ENCODE peak calls at places on chromosomes 2 and 18, in seven cellular contexts. I is right atrium auricular region; L is HCT116; V is right lobe of liver; K is H1; R is T-helper 17 cell; X is effector memory CD4-positive, alpha-beta T cell. Q is an unnamed sample.
A peak's percentile ranks its signal among the peaks of the same experiment; 100 is the strongest.

GRCh38 chr18:79399275-79400081 is 3.7 kb downstream of the NFATC1 start:
- DNase-seq in I (no peak), R (no peak), V (peak; percentile 60), X (no peak), L (no peak), K (peak; percentile 61), Q (no peak)

GRCh38 chr2:3445891-3446290 is 66.4 kb downstream of the TRAPPC12 start:
- DNase-seq in L (no peak), R (no peak), X (no peak), I (no peak), V (no peak), K (peak; percentile 23), Q (no peak)

GRCh38 chr2:177265386-177265690 is 811 bp upstream of the NFE2L2 start:
- DNase-seq in L (no peak), K (no peak), V (no peak), R (no peak), I (no peak), X (peak; percentile 16), Q (peak; percentile 61)

GRCh38 chr2:119929537-119929936 is 83.3 kb upstream of the EPB41L5 start:
- DNase-seq in R (no peak), I (no peak), L (no peak), K (no peak), X (peak; percentile 4), V (no peak), Q (peak; percentile 94)

GRCh38 chr2:37324786-37325624 is at the start of gene PRKD3:
- DNase-seq in X (peak; percentile 45), K (peak; percentile 80), R (peak; percentile 61), L (peak; percentile 18), I (peak; percentile 66), V (peak; percentile 85), Q (peak; percentile 36)

GRCh38 chr2:19508-19907 is 26.8 kb downstream of the FAM110C start:
- DNase-seq in V (no peak), I (no peak), X (no peak), K (no peak), L (no peak), R (no peak), Q (no peak)

GRCh38 chr18:11154369-11154982 is 5.1 kb upstream of the PIEZO2 start:
- DNase-seq in I (no peak), K (no peak), V (no peak), R (no peak), X (no peak), L (peak; percentile 26), Q (peak; percentile 30)

GRCh38 chr2:135043345-135043744 is 3.9 kb downstream of the MAP3K19 start:
- DNase-seq in I (no peak), R (no peak), X (no peak), V (no peak), K (peak; percentile 54), L (no peak), Q (peak; percentile 39)

GRCh38 chr2:149388120-149388816 is 57.9 kb downstream of the LYPD6 start:
- DNase-seq in K (no peak), V (no peak), L (no peak), X (no peak), I (no peak), R (no peak), Q (no peak)

GRCh38 chr2:45010706-45011036 is 1.4 kb upstream of the SIX2 start:
- DNase-seq in V (no peak), R (no peak), I (no peak), X (no peak), K (no peak), L (no peak), Q (no peak)
- H3K9me3 ChIP-seq in V (no peaks in the 10 kb centered on the region), R (no peaks in the 10 kb centered on the region), I (no peaks in the 10 kb centered on the region), X (no peaks in the 10 kb centered on the region), K (no peaks in the 10 kb centered on the region), L (no peaks in the 10 kb centered on the region), Q (no peaks in the 10 kb centered on the region)

GRCh38 chr2:185511925-185512324 is 226.7 kb upstream of the FSIP2 start:
- DNase-seq in I (no peak), K (no peak), L (no peak), X (no peak), R (no peak), V (no peak), Q (no peak)
- H3K9me3 ChIP-seq in I (no peaks in the 10 kb centered on the region), K (peaks cover 23% of the 10 kb centered on the region), L (no peaks in the 10 kb centered on the region), X (no peaks in the 10 kb centered on the region), R (no peaks in the 10 kb centered on the region), V (peaks cover 4% of the 10 kb centered on the region), Q (peaks cover 22% of the 10 kb centered on the region)

GRCh38 chr18:13916559-13916958 is 1.2 kb upstream of the MC2R start:
- DNase-seq in R (no peak), I (no peak), L (no peak), V (no peak), K (peak; percentile 33), X (no peak), Q (no peak)

GRCh38 chr18:13914170-13914569 is 1.2 kb downstream of the MC2R start:
- DNase-seq in L (no peak), K (peak; percentile 40), R (no peak), I (no peak), X (no peak), V (no peak), Q (no peak)

GRCh38 chr18:13914756-13915155 is 580 bp downstream of the MC2R start:
- DNase-seq in X (no peak), R (no peak), V (no peak), K (peak; percentile 26), L (no peak), I (no peak), Q (no peak)

GRCh38 chr18:13915973-13916372 is 637 bp upstream of the MC2R start:
- DNase-seq in L (no peak), R (no peak), K (peak; percentile 29), V (no peak), X (no peak), I (no peak), Q (no peak)

DNA sequence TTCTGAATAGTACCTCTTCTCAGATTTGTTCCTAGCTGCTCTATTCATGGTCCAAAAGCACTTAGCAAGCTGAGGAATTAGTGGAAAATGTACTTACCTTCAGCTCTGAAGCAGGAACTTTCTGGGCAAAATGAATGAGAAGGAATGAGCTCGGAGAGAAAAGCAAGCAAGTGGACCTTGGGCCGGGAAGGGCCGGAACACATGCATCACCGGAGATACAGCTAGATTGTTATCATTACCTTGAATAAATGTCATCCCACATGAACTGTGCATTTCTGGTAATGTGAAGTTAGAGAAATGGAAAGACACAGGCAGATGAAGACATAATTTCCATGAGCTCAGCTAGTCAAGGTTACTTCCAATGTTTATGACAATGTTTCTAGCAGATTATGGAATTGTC is at the start of gene MC2R:
- DNase-seq in I (no peak), V (no peak), L (no peak), X (no peak), K (no peak), R (no peak), Q (no peak)
- H3K9me3 ChIP-seq in I (no peaks in the 10 kb centered on the region), V (no peaks in the 10 kb centered on the region), L (no peaks in the 10 kb centered on the region), X (no peaks in the 10 kb centered on the region), K (no peaks in the 10 kb centered on the region), R (no peaks in the 10 kb centered on the region), Q (no peaks in the 10 kb centered on the region)

GRCh38 chr2:176158855-176159677 is 2.0 kb downstream of the HOXD3 start:
- DNase-seq in K (no peak), I (no peak), V (no peak), X (no peak), L (no peak), R (no peak), Q (no peak)

GRCh38 chr2:176157499-176158305 is 595 bp downstream of the HOXD3 start:
- DNase-seq in X (no peak), V (no peak), L (no peak), R (no peak), K (peak; percentile 66), I (no peak), Q (no peak)

GRCh38 chr2:176159678-176160250 is 2.7 kb downstream of the HOXD3 start:
- DNase-seq in I (no peak), X (no peak), L (no peak), K (peak; percentile 68), R (no peak), V (no peak), Q (no peak)

GRCh38 chr2:176156959-176157498 is at the start of gene HOXD3:
- DNase-seq in I (no peak), L (no peak), V (no peak), K (no peak), X (no peak), R (no peak), Q (no peak)

DNA sequence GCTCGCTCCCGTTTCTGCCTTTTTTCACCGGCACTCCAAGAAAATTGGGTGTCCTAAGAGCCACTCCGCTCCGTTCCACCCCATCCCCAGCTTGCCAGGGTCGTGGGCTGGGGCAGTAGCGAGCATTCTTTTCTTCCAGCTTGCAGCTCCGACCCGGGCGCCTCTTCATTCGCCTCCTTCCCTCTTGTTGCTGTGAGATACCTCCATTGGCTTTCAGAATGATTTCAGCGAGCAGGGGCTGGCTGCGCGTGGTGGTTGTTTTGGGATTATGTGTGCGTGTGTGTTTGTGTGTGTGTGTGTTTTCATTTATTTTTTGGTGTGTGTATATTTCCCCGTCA is 1.2 kb downstream of the HOXD3 start:
- DNase-seq in K (no peak), I (no peak), V (no peak), X (no peak), R (no peak), L (no peak), Q (no peak)
- H3K9me3 ChIP-seq in K (no peaks in the 10 kb centered on the region), I (no peaks in the 10 kb centered on the region), V (no peaks in the 10 kb centered on the region), X (no peaks in the 10 kb centered on the region), R (peaks cover 4% of the 10 kb centered on the region), L (no peaks in the 10 kb centered on the region), Q (peaks cover 3% of the 10 kb centered on the region)

GRCh38 chr2:16212321-16212720 is 272.0 kb downstream of the MYCN start:
- DNase-seq in R (no peak), V (no peak), I (no peak), X (no peak), K (no peak), L (no peak), Q (no peak)
- H3K9me3 ChIP-seq in R (no peaks in the 10 kb centered on the region), V (no peaks in the 10 kb centered on the region), I (no peaks in the 10 kb centered on the region), X (no peaks in the 10 kb centered on the region), K (no peaks in the 10 kb centered on the region), L (no peaks in the 10 kb centered on the region), Q (no peaks in the 10 kb centered on the region)

Q was measured in CD4-positive, CD25-positive, alpha-beta regulatory T cell.